ENCODE peak calls at places on chromosomes 3 and 15, in six cellular contexts. P, E, J, K, U and G are unnamed samples.

GRCh38 chr3:177498037-177498857 is 301.0 kb upstream of the TBL1XR1 start:
- DNase-seq in P (no peak), E (no peak), J (no peak), K (no peak), U (peak; percentile 25), G (peak; percentile 85)

GRCh38 chr3:156382458-156383346 is 172.2 kb downstream of the SSR3 start:
- DNase-seq in P (peak; percentile 77), E (peak; percentile 51), J (peak; percentile 23), K (no peak), U (no peak), G (no peak)

GRCh38 chr3:190517696-190518095 is 3.8 kb downstream of the IL1RAP start:
- DNase-seq in P (no peak), E (peak; percentile 91), J (no peak), K (no peak), U (peak; percentile 25), G (peak; percentile 64)

GRCh38 chr3:40912461-40912860 is 286.8 kb upstream of the CTNNB1 start:
- DNase-seq in P (no peak), E (no peak), J (no peak), K (no peak), U (no peak), G (no peak)

GRCh38 chr3:4821975-4822374 is 157.3 kb upstream of the BHLHE40 start:
- DNase-seq in P (no peak), E (no peak), J (no peak), K (no peak), U (no peak), G (no peak)

GRCh38 chr15:98778960-98779359 is 130.6 kb downstream of the IGF1R start:
- DNase-seq in P (no peak), E (no peak), J (no peak), K (no peak), U (no peak), G (no peak)

GRCh38 chr3:24525022-24525421 is 30.4 kb upstream of the THRB start:
- DNase-seq in P (no peak), E (no peak), J (no peak), K (no peak), U (no peak), G (no peak)

GRCh38 chr3:133896002-133896761 is 500 bp upstream of the RAB6B start:
- DNase-seq in P (peak; percentile 62), E (peak; percentile 41), J (no peak), K (no peak), U (peak; percentile 44), G (peak; percentile 8)

GRCh38 chr3:107753494-107753893 is 230.7 kb downstream of the BBX start:
- DNase-seq in P (peak; percentile 64), E (peak; percentile 58), J (peak; percentile 8), K (no peak), U (peak; percentile 47), G (peak; percentile 10)

GRCh38 chr3:177464392-177465225 is 267.3 kb upstream of the TBL1XR1 start:
- DNase-seq in P (no peak), E (no peak), J (no peak), K (no peak), U (no peak), G (no peak)

GRCh38 chr15:69668049-69668705 is 215.6 kb downstream of the RPLP1 start:
- DNase-seq in P (no peak), E (no peak), J (no peak), K (peak; percentile 17), U (no peak), G (no peak)

DNA sequence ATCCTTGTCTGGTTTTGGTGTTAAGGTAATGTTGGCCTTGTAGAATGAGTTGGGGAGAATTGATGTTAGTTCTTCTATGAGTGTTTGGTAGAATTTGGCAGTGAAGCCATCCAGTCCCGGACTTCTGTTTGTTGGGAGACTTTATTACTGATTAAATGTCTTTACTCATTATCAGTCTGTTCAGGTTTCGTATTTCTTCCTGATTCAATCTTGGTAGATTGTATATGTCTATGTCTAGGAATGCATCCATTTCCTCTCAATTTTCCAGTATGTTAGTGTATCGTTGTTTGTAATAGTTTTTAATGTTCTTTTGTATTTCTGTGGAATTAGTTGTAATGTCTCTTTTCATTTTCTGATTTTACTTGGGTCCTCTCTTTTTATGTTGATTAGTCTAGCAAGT is 39.4 kb downstream of the NCK1 start:
- DNase-seq in P (no peak), E (no peak), J (no peak), K (no peak), U (no peak), G (no peak)
- H4K20me1 ChIP-seq in P (peaks cover 18% of the 10 kb centered on the region), E (peaks cover 6% of the 10 kb centered on the region), J (no peaks in the 10 kb centered on the region), K (no peaks in the 10 kb centered on the region), U (peaks cover 6% of the 10 kb centered on the region), G (peaks cover 82% of the 10 kb centered on the region)

DNA sequence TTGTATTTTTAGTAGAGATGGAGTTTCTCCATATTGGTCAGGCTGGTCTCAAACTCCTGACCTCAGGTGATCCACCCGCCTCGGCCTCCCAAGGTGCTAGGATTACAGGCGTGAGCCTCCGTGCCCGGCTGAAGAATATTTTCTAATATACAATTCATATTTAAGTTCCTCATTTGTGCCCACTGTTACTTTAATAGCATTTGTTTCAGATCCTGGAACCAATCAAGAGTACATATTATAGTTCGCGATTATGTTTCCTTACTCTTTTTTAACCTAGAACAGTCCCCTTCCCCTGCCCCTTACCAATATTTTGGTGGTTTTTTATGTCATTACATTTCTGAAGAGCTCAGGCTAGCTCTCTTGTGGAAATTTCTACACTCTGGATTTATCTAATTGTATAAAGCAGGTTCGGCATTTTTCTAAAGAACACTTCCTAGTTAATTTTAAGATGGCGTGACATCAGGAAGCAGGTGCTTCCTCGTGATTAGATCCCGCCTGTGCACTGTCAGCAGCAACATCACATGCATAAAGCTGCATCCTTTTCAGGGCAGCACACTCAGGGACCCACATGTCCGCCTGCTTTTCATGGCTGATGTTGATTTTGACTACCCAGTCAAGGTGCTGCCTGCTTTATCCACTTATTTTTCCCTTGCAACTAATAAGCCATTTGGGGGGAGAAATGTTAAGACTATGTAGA is 88.7 kb upstream of the EPHB3 start:
- DNase-seq in P (no peak), E (no peak), J (no peak), K (no peak), U (no peak), G (no peak)
- H3K27me3 ChIP-seq in P (no peaks in the 10 kb centered on the region), E (peaks cover 61% of the 10 kb centered on the region), J (no peaks in the 10 kb centered on the region), K (no peaks in the 10 kb centered on the region), U (no peaks in the 10 kb centered on the region), G (peaks cover 31% of the 10 kb centered on the region)

GRCh38 chr3:184259878-184260570 is 1.3 kb downstream of the CAMK2N2 start:
- DNase-seq in P (peak; percentile 69), E (peak; percentile 68), J (no peak), K (no peak), U (peak; percentile 80), G (no peak)

GRCh38 chr3:184261270-184262165 is at the start of gene CAMK2N2:
- DNase-seq in P (peak; percentile 83), E (peak; percentile 73), J (no peak), K (no peak), U (peak; percentile 69), G (peak; percentile 34)

GRCh38 chr3:184260571-184261269 is 633 bp downstream of the CAMK2N2 start:
- DNase-seq in P (peak; percentile 51), E (peak; percentile 8), J (no peak), K (no peak), U (no peak), G (no peak)

GRCh38 chr3:184258926-184259325 is 2.4 kb downstream of the CAMK2N2 start:
- DNase-seq in P (no peak), E (no peak), J (no peak), K (no peak), U (no peak), G (no peak)

GRCh38 chr3:184259396-184259877 is 1.9 kb downstream of the CAMK2N2 start:
- DNase-seq in P (no peak), E (no peak), J (no peak), K (no peak), U (no peak), G (no peak)
- TF ChIP-seq EZH2 in P (no peak), E (no peak), J (no peak), K (no peak), U (no peak), G (peak; percentile 38)

GRCh38 chr3:147653309-147653923 is 244.3 kb downstream of the ZIC1 start:
- DNase-seq in P (no peak), E (peak; percentile 11), J (no peak), K (no peak), U (no peak), G (no peak)
- H4K20me1 ChIP-seq in P (no peaks in the 10 kb centered on the region), E (no peaks in the 10 kb centered on the region), J (no peaks in the 10 kb centered on the region), K (no peaks in the 10 kb centered on the region), U (no peaks in the 10 kb centered on the region), G (no peaks in the 10 kb centered on the region)

DNA sequence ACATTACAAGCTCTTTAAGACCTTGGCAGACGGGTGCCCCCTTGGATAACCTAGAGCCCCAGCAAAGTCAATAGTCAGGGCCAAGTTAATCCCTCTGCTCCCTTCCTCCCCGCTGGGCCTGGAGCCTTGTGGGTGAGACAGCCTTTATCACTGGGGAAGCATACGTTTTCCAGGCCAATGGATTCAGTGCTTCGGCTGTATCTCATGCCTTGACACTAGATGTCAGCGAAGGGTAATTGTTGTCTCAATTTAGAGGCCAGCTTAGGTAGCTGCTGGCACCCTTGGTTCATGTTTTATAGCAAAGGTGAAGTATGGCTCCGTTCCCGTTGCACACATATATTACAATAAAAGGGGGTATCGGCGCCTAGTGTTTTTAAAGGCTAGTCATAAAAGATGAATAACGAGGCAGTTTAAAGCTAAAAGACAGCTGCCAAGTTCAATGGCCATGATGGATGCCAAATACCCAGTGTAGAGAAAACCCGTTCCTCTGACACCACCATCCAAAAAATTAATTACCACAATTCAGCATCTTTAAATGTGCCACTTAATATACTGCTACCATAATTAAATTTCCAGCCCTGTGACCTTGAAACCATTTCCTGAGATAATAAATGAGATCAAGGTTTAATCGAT is 52.3 kb upstream of the BNIP2 start:
- DNase-seq in P (peak; percentile 74), E (peak; percentile 38), J (peak; percentile 15), K (no peak), U (peak; percentile 43), G (no peak)
- H3K27me3 ChIP-seq in P (no peaks in the 10 kb centered on the region), E (peaks cover 25% of the 10 kb centered on the region), J (peaks cover 27% of the 10 kb centered on the region), K (no peaks in the 10 kb centered on the region), U (no peaks in the 10 kb centered on the region), G (peaks cover 8% of the 10 kb centered on the region)

DNA sequence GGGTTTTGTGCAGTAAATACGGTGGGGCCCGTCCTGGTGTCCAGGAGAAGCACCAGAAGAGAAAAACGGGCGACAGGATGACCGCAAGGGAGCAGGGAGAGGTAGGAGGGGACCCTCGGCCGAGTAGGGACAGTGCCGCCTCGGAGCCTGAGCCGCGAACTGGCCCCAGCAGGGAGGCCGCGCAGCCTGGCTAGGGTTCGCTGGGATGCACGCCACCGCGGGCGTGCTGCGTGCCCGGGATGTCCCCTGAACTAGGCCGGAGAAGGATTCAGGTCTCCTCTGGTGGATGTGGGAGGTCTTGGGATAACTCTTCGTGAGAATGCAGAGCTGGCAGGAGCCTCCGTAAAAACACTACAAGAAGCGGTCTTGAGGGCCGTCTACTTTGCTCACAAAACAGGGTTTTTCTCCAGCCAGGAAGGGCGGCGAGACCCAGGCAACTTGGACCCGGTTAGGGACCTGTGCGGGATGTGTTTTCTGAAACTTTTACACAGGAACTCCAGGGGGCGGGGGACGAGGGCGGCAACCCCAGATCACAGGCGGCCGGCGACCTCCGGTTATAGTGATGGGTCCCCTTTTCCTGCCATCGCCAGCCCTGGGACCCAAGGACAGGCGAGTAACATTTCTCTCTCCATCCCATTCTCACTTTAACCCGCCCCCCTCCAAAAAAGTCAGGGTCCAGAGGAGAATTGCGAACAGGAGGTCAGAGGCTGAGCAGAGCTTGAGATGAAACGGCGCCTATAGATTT is 35.5 kb downstream of the NR2F2 start:
- DNase-seq in P (peak; percentile 79), E (no peak), J (no peak), K (no peak), U (no peak), G (no peak)
- TF ChIP-seq EZH2 in P (peak; percentile 92), E (no peak), J (no peak), K (no peak), U (peak; percentile 88), G (peak; percentile 73)